ENCODE peak calls at places on chromosomes 12 and 14, in eight cellular contexts. E is neural progenitor cell; S is NCI-H2029; H is bronchial epithelial cell; Z is fibroblast of mammary gland; X is stimulated activated CD8-positive, alpha-beta memory T cell treated with anti-CD3 and anti-CD28 coated beads, Interleukin-2, amount 100 ng/mL, for 1 hour; K is H54; A is hepatic stellate cell. Y is an unnamed sample.

GRCh38 chr12:49403887-49404517 is 36.7 kb downstream of the SPATS2 start:
- DNase-seq in Z (no peak), H (peak), A (no peak), X (no peak), S (no peak), E (no peak), K (no peak), Y (no peak)

GRCh38 chr14:91331761-91332447 is 85.7 kb downstream of the CCDC88C start:
- DNase-seq in Z (no peak), H (no peak), S (no peak), K (no peak), X (no peak), A (no peak), E (no peak), Y (no peak)

GRCh38 chr12:54016478-54016964 is 7.7 kb downstream of the HOXC8 start:
- DNase-seq in X (no peak), A (no peak), Z (peak), S (no peak), E (no peak), H (no peak), K (peak), Y (peak)

GRCh38 chr12:57058454-57058853 is 8.5 kb upstream of the MYO1A start:
- DNase-seq in H (no peak), X (no peak), S (no peak), Z (no peak), A (no peak), K (no peak), E (no peak), Y (no peak)

GRCh38 chr12:5333096-5333495 is 98.8 kb upstream of the NTF3 start:
- DNase-seq in E (no peak), H (no peak), Z (no peak), X (no peak), K (no peak), A (no peak), S (no peak), Y (no peak)

GRCh38 chr12:59088673-59089072 is 168.4 kb upstream of the LRIG3 start:
- DNase-seq in Z (peak), A (no peak), E (no peak), K (no peak), S (no peak), H (no peak), X (no peak), Y (no peak)

GRCh38 chr12:93879476-93880376 is 202.6 kb downstream of the CRADD start:
- DNase-seq in K (no peak), Z (peak), E (no peak), S (no peak), H (no peak), X (no peak), A (peak), Y (peak)

GRCh38 chr14:76917759-76918175 is 91.6 kb downstream of the LRRC74A start:
- DNase-seq in Z (no peak), E (no peak), A (no peak), H (no peak), K (no peak), X (no peak), S (peak), Y (no peak)

GRCh38 chr12:102483466-102483865 is 3.1 kb upstream of the IGF1 start:
- DNase-seq in K (no peak), E (no peak), H (no peak), S (no peak), X (no peak), Z (no peak), A (no peak), Y (no peak)

Y was measured in ACHN.